ENCODE peak calls at places on chromosomes 3 and 15, in ten cellular contexts. U, V, X, B, E, J, M, A, C and H are unnamed samples.

GRCh38 chr15:70061086-70061370 is 36.7 kb downstream of the TLE3 start:
- DNase-seq in J (no peak), A (no peak), U (no peak), B (no peak), C (no peak), X (no peak), V (no peak), E (no peak), M (no peak), H (no peak)

GRCh38 chr3:150421256-150421655 is 13.2 kb downstream of the TSC22D2 start:
- DNase-seq in M (no peak), A (no peak), B (no peak), U (no peak), J (no peak), C (no peak), X (no peak), V (no peak), E (no peak), H (no peak)

GRCh38 chr3:156605686-156606605 is 51.0 kb upstream of the SSR3 start:
- DNase-seq in J (peak; percentile 44), V (no peak), C (no peak), A (peak; percentile 85), B (no peak), U (no peak), M (no peak), E (peak; percentile 78), X (peak; percentile 73), H (no peak)

GRCh38 chr15:77118787-77119410 is 48.0 kb upstream of the TSPAN3 start:
- DNase-seq in B (peak; percentile 32), U (peak; percentile 80), E (peak; percentile 80), C (no peak), V (peak; percentile 68), M (peak; percentile 9), J (no peak), X (no peak), A (peak; percentile 71), H (peak; percentile 32)

GRCh38 chr15:39704684-39705083 is 78.0 kb downstream of the FSIP1 start:
- DNase-seq in V (no peak), C (no peak), E (peak; percentile 81), U (no peak), J (no peak), B (no peak), M (no peak), A (peak; percentile 20), X (no peak), H (no peak)

GRCh38 chr3:170414202-170414663 is 4.4 kb upstream of the CLDN11 start:
- DNase-seq in X (no peak), V (peak; percentile 70), U (peak; percentile 78), A (peak; percentile 93), J (no peak), M (peak; percentile 8), B (peak; percentile 13), E (peak; percentile 99), C (no peak), H (peak; percentile 64)

GRCh38 chr3:127738192-127738840 is 65.6 kb downstream of the ABTB1 start:
- DNase-seq in U (no peak), V (no peak), X (peak; percentile 65), B (no peak), J (no peak), A (peak; percentile 49), C (no peak), E (peak; percentile 49), M (no peak), H (no peak)

GRCh38 chr3:24686764-24687163 is 192.1 kb upstream of the THRB start:
- DNase-seq in U (no peak), B (no peak), M (no peak), C (no peak), V (no peak), E (peak; percentile 76), J (no peak), X (no peak), A (peak; percentile 61), H (no peak)

GRCh38 chr3:156997351-156997750 is 162.6 kb downstream of the CCNL1 start:
- DNase-seq in V (no peak), X (no peak), U (no peak), B (no peak), E (peak; percentile 79), M (no peak), C (no peak), J (no peak), A (peak; percentile 30), H (no peak)

GRCh38 chr3:107412376-107412775 is 35.1 kb downstream of the CCDC54 start:
- DNase-seq in C (no peak), M (no peak), U (no peak), V (no peak), B (no peak), J (no peak), E (peak; percentile 76), A (peak; percentile 70), X (no peak), H (peak; percentile 69)

GRCh38 chr3:55174723-55175122 is 246.9 kb upstream of the LRTM1 start:
- DNase-seq in A (peak; percentile 27), B (no peak), J (no peak), E (no peak), U (no peak), V (no peak), X (no peak), M (no peak), C (no peak), H (no peak)

GRCh38 chr3:32280262-32280910 is 41.9 kb downstream of the CMTM8 start:
- DNase-seq in J (no peak), A (no peak), U (peak; percentile 5), V (no peak), M (no peak), E (no peak), C (no peak), B (no peak), X (no peak), H (no peak)

GRCh38 chr3:51373658-51374421 is 11.3 kb upstream of the MANF start:
- DNase-seq in X (no peak), V (no peak), E (no peak), A (no peak), J (no peak), U (no peak), C (no peak), M (no peak), B (no peak), H (no peak)

GRCh38 chr15:83066034-83066760 is 855 bp downstream of the BTBD1 start:
- DNase-seq in M (no peak), X (no peak), J (peak; percentile 25), A (no peak), B (no peak), E (peak; percentile 5), U (no peak), C (no peak), V (no peak), H (no peak)

GRCh38 chr3:47130557-47130956 is 33.4 kb downstream of the SETD2 start:
- DNase-seq in V (no peak), A (no peak), U (no peak), M (no peak), B (no peak), X (no peak), E (no peak), C (no peak), J (no peak), H (no peak)

GRCh38 chr15:101161656-101162055 is 90.2 kb downstream of the CHSY1 start:
- DNase-seq in E (no peak), J (no peak), V (no peak), U (no peak), M (no peak), X (no peak), B (no peak), C (no peak), A (no peak), H (no peak)

GRCh38 chr3:100087203-100087602 is 27.1 kb downstream of the FILIP1L start:
- DNase-seq in A (peak; percentile 61), U (no peak), B (peak; percentile 68), C (no peak), V (no peak), M (no peak), E (peak; percentile 85), X (no peak), J (no peak), H (no peak)

GRCh38 chr15:59069430-59069829 is 35.5 kb upstream of the CCNB2 start:
- DNase-seq in A (no peak), E (no peak), J (no peak), M (no peak), V (no peak), B (no peak), C (no peak), X (no peak), U (no peak), H (no peak)

GRCh38 chr15:40092416-40093223 is 16.1 kb downstream of the BMF start:
- DNase-seq in V (peak; percentile 74), B (no peak), C (no peak), U (no peak), M (no peak), A (peak; percentile 85), X (peak; percentile 84), E (peak; percentile 98), J (peak; percentile 70), H (peak; percentile 85)

GRCh38 chr3:197472151-197472550 is 83.6 kb downstream of the BDH1 start:
- DNase-seq in C (no peak), M (no peak), B (no peak), V (no peak), X (no peak), E (no peak), A (no peak), U (peak; percentile 54), J (no peak), H (no peak)